ENCODE peak calls at places on chromosomes 3 and 15, in seven cellular contexts. U, Q, K, H, N, Y and T are unnamed samples.

GRCh38 chr3:139123377-139124095 is 78.8 kb upstream of the PRR23C start:
- DNase-seq in N (no peak), Q (no peak), H (no peak), U (no peak), Y (no peak), K (no peak), T (no peak)

GRCh38 chr3:114587973-114588372 is 294.1 kb downstream of the TIGIT start:
- DNase-seq in Q (no peak), H (no peak), N (no peak), K (no peak), Y (no peak), U (no peak), T (no peak)

GRCh38 chr3:136296960-136297359 is 46.8 kb downstream of the PCCB start:
- DNase-seq in Y (no peak), K (no peak), Q (no peak), H (no peak), U (no peak), N (no peak), T (no peak)

GRCh38 chr15:98561169-98561941 is 87.0 kb upstream of the IGF1R start:
- DNase-seq in H (no peak), U (no peak), Y (no peak), Q (no peak), N (no peak), K (no peak), T (no peak)

GRCh38 chr3:134663646-134664456 is 13.0 kb upstream of the KY start:
- DNase-seq in U (no peak), Q (no peak), N (no peak), K (no peak), Y (no peak), H (no peak), T (no peak)

GRCh38 chr15:91228391-91228790 is 128.3 kb downstream of the SV2B start:
- DNase-seq in N (no peak), Y (no peak), H (no peak), K (no peak), U (no peak), Q (no peak), T (no peak)

GRCh38 chr3:13301295-13301987 is 118.7 kb downstream of the NUP210 start:
- DNase-seq in U (no peak), K (peak), Y (no peak), Q (no peak), N (no peak), H (peak), T (no peak)

GRCh38 chr3:8962226-8962861 is 928 bp downstream of the RAD18 start:
- DNase-seq in Y (no peak), K (no peak), Q (no peak), U (no peak), N (no peak), H (no peak), T (no peak)

GRCh38 chr15:31453558-31454318 is 127.1 kb downstream of the KLF13 start:
- DNase-seq in U (no peak), Y (no peak), Q (no peak), N (no peak), K (no peak), H (no peak), T (no peak)

GRCh38 chr3:50652709-50653108 is 22.0 kb upstream of the DOCK3 start:
- DNase-seq in N (peak), K (peak), U (peak), H (no peak), Y (peak), Q (no peak), T (no peak)

GRCh38 chr3:40719660-40720287 is 195.0 kb downstream of the ZNF621 start:
- DNase-seq in K (no peak), U (no peak), N (no peak), H (peak), Q (no peak), Y (no peak), T (no peak)

GRCh38 chr15:34336947-34337556 is 529 bp downstream of the SLC12A6 start:
- DNase-seq in H (peak), K (no peak), N (peak), U (peak), Y (peak), Q (no peak), T (no peak)

GRCh38 chr3:61315874-61316273 is 64.6 kb upstream of the FHIT start:
- DNase-seq in K (no peak), N (no peak), H (no peak), U (no peak), Y (no peak), Q (no peak), T (no peak)